ENCODE peak calls at places on chromosomes 11 and 22, in ten cellular contexts. P is CD8-positive, alpha-beta T cell; A is A549; B is gastrocnemius medialis; L is nephron progenitor cell; I is NB4; S is AG10803; Q is RWPE1; X is GM20000; Y is right atrium auricular region. J is an unnamed sample.
A peak's percentile ranks its signal among the peaks of the same experiment; 100 is the strongest.

GRCh38 chr22:23110922-23111527 is 30.8 kb downstream of the RSPH14 start:
- DNase-seq in P (no peak), A (no peak), B (no peak), L (no peak), I (no peak), S (no peak), Q (no peak), X (no peak), Y (no peak), J (no peak)

GRCh38 chr22:43005106-43005505 is 9.8 kb downstream of the PACSIN2 start:
- DNase-seq in P (no peak), A (no peak), B (no peak), L (no peak), I (no peak), S (no peak), Q (no peak), X (no peak), Y (no peak), J (no peak)

GRCh38 chr11:86698634-86699033 is 26.2 kb upstream of the ME3 start:
- DNase-seq in P (no peak), A (no peak), B (no peak), L (no peak), I (no peak), S (peak; percentile 75), Q (no peak), X (no peak), Y (no peak), J (no peak)

GRCh38 chr11:73340164-73340563 is 32.1 kb downstream of the ARHGEF17 start:
- DNase-seq in P (no peak), A (no peak), B (no peak), L (no peak), I (peak; percentile 36), S (no peak), Q (no peak), X (no peak), Y (no peak), J (no peak)

GRCh38 chr11:28983780-28984179 is 875.6 kb downstream of the METTL15 start:
- DNase-seq in P (no peak), A (no peak), B (no peak), L (no peak), I (no peak), S (no peak), Q (no peak), X (no peak), Y (no peak), J (no peak)

GRCh38 chr11:80844110-80844509 is 1403.3 kb upstream of the TENM4 start:
- DNase-seq in P (no peak), A (no peak), B (no peak), L (no peak), I (no peak), S (no peak), Q (no peak), X (no peak), Y (no peak), J (no peak)

GRCh38 chr11:86477495-86478155 is 102.9 kb downstream of the CCDC81 start:
- DNase-seq in P (no peak), A (no peak), B (no peak), L (no peak), I (no peak), S (no peak), Q (no peak), X (no peak), Y (no peak), J (no peak)

GRCh38 chr11:95512682-95513081 is 276.9 kb downstream of the FAM76B start:
- DNase-seq in P (no peak), A (peak; percentile 7), B (peak; percentile 25), L (no peak), I (no peak), S (peak; percentile 94), Q (peak; percentile 68), X (no peak), Y (peak; percentile 74), J (no peak)

GRCh38 chr22:50009765-50010675 is 2.5 kb downstream of the IL17REL start:
- DNase-seq in P (no peak), A (no peak), B (no peak), L (peak; percentile 2), I (no peak), S (no peak), Q (no peak), X (no peak), Y (no peak), J (no peak)

GRCh38 chr22:47918936-47919505 is 1156.6 kb downstream of the TBC1D22A start:
- DNase-seq in P (no peak), A (no peak), B (no peak), L (no peak), I (no peak), S (no peak), Q (no peak), X (no peak), Y (no peak), J (no peak)

GRCh38 chr11:115078461-115079438 is 400.4 kb downstream of the NXPE2 start:
- DNase-seq in P (no peak), A (no peak), B (no peak), L (no peak), I (no peak), S (no peak), Q (no peak), X (no peak), Y (no peak), J (no peak)

GRCh38 chr11:107699371-107700348 is 12.2 kb downstream of the SLN start:
- DNase-seq in P (no peak), A (no peak), B (no peak), L (no peak), I (no peak), S (no peak), Q (no peak), X (no peak), Y (no peak), J (no peak)

GRCh38 chr11:2122222-2122906 is 16.8 kb downstream of the IGF2 start:
- DNase-seq in P (no peak), A (no peak), B (no peak), L (no peak), I (no peak), S (peak; percentile 63), Q (no peak), X (no peak), Y (no peak), J (no peak)

GRCh38 chr11:82494988-82495432 is 238.7 kb downstream of the FAM181B start:
- DNase-seq in P (no peak), A (no peak), B (no peak), L (peak; percentile 9), I (peak; percentile 44), S (no peak), Q (no peak), X (no peak), Y (no peak), J (no peak)

GRCh38 chr22:36409911-36410756 is 22.4 kb upstream of the MYH9 start:
- DNase-seq in P (peak; percentile 67), A (no peak), B (peak; percentile 63), L (peak; percentile 91), I (no peak), S (no peak), Q (peak; percentile 88), X (peak; percentile 74), Y (peak; percentile 80), J (peak; percentile 97)
- TF ChIP-seq CTCF in P (no peak), A (no peak), B (no peak), L (no peak), I (no peak), S (no peak), Q (no peak), X (no peak), Y (no peak), J (peak; percentile 65)

DNA sequence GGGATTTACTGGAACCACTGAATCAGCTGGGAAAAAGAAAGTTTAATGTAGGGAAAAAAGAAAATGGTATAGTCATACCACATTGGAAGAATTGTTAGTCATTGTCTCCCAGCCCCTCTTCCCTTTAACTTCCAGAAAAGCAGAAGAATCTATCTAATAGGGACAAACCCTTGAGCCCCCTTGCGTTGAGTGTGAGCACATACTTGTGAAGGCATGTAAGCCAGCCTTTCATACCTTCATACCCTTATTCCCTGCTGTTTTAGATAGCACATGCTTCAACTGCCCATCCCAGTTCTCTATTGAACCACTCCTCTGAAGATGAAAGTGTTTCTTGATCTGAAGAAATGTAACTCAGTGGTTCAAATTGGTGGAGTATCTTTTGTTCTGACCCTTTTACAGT is 6.6 kb downstream of the TREH start:
- DNase-seq in P (no peak), A (no peak), B (no peak), L (no peak), I (no peak), S (no peak), Q (no peak), X (no peak), Y (no peak), J (no peak)
- TF ChIP-seq CTCF in P (no peak), A (no peak), B (no peak), L (no peak), I (no peak), S (peak; percentile 30), Q (no peak), X (no peak), Y (no peak), J (no peak)

DNA sequence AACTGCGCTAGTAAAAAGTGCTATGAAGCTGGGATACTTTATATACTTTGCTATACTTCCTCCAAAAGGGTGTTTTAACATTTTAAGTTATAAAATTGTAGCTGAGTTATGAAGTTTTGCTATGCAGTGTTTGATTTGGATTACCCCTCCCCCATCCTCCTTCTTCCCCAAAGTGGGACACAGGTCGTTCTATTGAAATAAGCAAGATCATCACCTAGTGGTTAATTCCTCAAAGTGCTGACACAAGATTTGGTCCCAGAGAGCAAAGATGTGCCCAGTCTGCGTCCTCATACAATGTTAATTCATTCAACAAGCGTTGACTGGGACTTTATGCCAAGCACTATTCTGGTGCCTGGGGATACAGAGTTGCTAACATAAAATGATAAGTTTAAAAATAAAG is 78.5 kb downstream of the SPON1 start:
- DNase-seq in P (no peak), A (no peak), B (no peak), L (no peak), I (no peak), S (no peak), Q (peak; percentile 16), X (no peak), Y (no peak), J (no peak)
- TF ChIP-seq CTCF in P (no peak), A (peak; percentile 29), B (no peak), L (peak; percentile 28), I (no peak), S (peak; percentile 23), Q (no peak), X (no peak), Y (peak; percentile 26), J (peak; percentile 49)

GRCh38 chr22:46825145-46825544 is 62.7 kb downstream of the TBC1D22A start:
- DNase-seq in P (no peak), A (no peak), B (no peak), L (no peak), I (no peak), S (no peak), Q (no peak), X (no peak), Y (no peak), J (no peak)

GRCh38 chr22:46828323-46829139 is 66.1 kb downstream of the TBC1D22A start:
- DNase-seq in P (no peak), A (no peak), B (no peak), L (no peak), I (no peak), S (no peak), Q (no peak), X (no peak), Y (no peak), J (no peak)

GRCh38 chr22:46826438-46826837 is 64.0 kb downstream of the TBC1D22A start:
- DNase-seq in P (no peak), A (no peak), B (no peak), L (no peak), I (no peak), S (no peak), Q (no peak), X (no peak), Y (no peak), J (no peak)

GRCh38 chr22:46827781-46828180 is 65.3 kb downstream of the TBC1D22A start:
- DNase-seq in P (no peak), A (no peak), B (no peak), L (no peak), I (no peak), S (no peak), Q (no peak), X (no peak), Y (no peak), J (no peak)

GRCh38 chr22:46827072-46827780 is 64.8 kb downstream of the TBC1D22A start:
- DNase-seq in P (peak; percentile 16), A (no peak), B (no peak), L (peak; percentile 39), I (no peak), S (no peak), Q (no peak), X (no peak), Y (no peak), J (no peak)
- TF ChIP-seq CTCF in P (no peak), A (no peak), B (no peak), L (peak; percentile 26), I (peak; percentile 17), S (no peak), Q (no peak), X (no peak), Y (no peak), J (peak; percentile 28)